ENCODE peak calls at places on chromosomes 1 and 21, in five cellular contexts. H, S, A, I and D are unnamed samples. For H3K4me1 and H3K9me3, the result is how much of the 10 kb centered on the place peaks cover.

GRCh38 chr1:39089811-39090519 is 63.8 kb downstream of the NDUFS5 start:
- DNase-seq in H (no peak), S (peak), A (no peak), I (no peak), D (no peak)

GRCh38 chr1:183287191-183287675 is 101.2 kb downstream of the LAMC2 start:
- DNase-seq in H (no peak), S (peak), A (no peak), I (no peak), D (no peak)

GRCh38 chr1:207317561-207317960 is 3.9 kb upstream of the CD55 start:
- DNase-seq in H (no peak), S (no peak), A (no peak), I (no peak), D (no peak)

GRCh38 chr1:112712701-112713128 is 2.4 kb downstream of the PPM1J start:
- DNase-seq in H (no peak), S (no peak), A (no peak), I (no peak), D (no peak)

GRCh38 chr1:209241481-209241880 is 342.0 kb upstream of the CAMK1G start:
- DNase-seq in H (no peak), S (peak), A (no peak), I (no peak), D (no peak)

GRCh38 chr1:37556712-37557196 is at the start of gene DNALI1:
- DNase-seq in H (peak), S (peak), A (no peak), I (peak), D (peak)

GRCh38 chr21:29737188-29737587 is 202.6 kb downstream of the GRIK1 start:
- DNase-seq in H (no peak), S (no peak), A (no peak), I (no peak), D (no peak)

GRCh38 chr1:153434746-153435455 is 18.6 kb downstream of the S100A7A start:
- DNase-seq in H (no peak), S (no peak), A (no peak), I (no peak), D (no peak)

GRCh38 chr21:38824124-38824822 is 18.5 kb downstream of the ETS2 start:
- DNase-seq in H (no peak), S (peak), A (no peak), I (no peak), D (no peak)

GRCh38 chr1:111570781-111571181 is 48.8 kb upstream of the RAP1A start:
- DNase-seq in H (no peak), S (peak), A (peak), I (no peak), D (no peak)

GRCh38 chr1:63662846-63663245 is 69.6 kb downstream of the PGM1 start:
- DNase-seq in H (no peak), S (peak), A (no peak), I (no peak), D (no peak)

GRCh38 chr1:16351449-16351993 is 759 bp downstream of the FBXO42 start:
- DNase-seq in H (no peak), S (peak), A (no peak), I (no peak), D (no peak)

GRCh38 chr1:238254935-238255334 is 364.2 kb upstream of the ZP4 start:
- DNase-seq in H (no peak), S (no peak), A (no peak), I (no peak), D (no peak)

GRCh38 chr21:14076143-14076806 is 134.5 kb downstream of the LIPI start:
- DNase-seq in H (no peak), S (peak), A (no peak), I (no peak), D (no peak)

GRCh38 chr1:82542766-82543165 is 742.0 kb downstream of the ADGRL2 start:
- DNase-seq in H (no peak), S (peak), A (no peak), I (no peak), D (no peak)

GRCh38 chr1:230878584-230878975 is 10.3 kb upstream of the C1orf198 start:
- DNase-seq in H (no peak), S (peak), A (no peak), I (no peak), D (no peak)

GRCh38 chr1:54998677-54999076 is at the start of gene BSND:
- DNase-seq in H (no peak), S (no peak), A (no peak), I (no peak), D (no peak)

GRCh38 chr21:38788275-38788911 is 17.3 kb upstream of the ETS2 start:
- DNase-seq in H (no peak), S (peak), A (no peak), I (no peak), D (no peak)

GRCh38 chr1:43531906-43532584 is 1.4 kb downstream of the PTPRF start:
- DNase-seq in H (no peak), S (peak), A (no peak), I (no peak), D (peak)
- H3K4me3 ChIP-seq in H (peak), S (peak), A (peak), I (peak), D (peak)

DNA sequence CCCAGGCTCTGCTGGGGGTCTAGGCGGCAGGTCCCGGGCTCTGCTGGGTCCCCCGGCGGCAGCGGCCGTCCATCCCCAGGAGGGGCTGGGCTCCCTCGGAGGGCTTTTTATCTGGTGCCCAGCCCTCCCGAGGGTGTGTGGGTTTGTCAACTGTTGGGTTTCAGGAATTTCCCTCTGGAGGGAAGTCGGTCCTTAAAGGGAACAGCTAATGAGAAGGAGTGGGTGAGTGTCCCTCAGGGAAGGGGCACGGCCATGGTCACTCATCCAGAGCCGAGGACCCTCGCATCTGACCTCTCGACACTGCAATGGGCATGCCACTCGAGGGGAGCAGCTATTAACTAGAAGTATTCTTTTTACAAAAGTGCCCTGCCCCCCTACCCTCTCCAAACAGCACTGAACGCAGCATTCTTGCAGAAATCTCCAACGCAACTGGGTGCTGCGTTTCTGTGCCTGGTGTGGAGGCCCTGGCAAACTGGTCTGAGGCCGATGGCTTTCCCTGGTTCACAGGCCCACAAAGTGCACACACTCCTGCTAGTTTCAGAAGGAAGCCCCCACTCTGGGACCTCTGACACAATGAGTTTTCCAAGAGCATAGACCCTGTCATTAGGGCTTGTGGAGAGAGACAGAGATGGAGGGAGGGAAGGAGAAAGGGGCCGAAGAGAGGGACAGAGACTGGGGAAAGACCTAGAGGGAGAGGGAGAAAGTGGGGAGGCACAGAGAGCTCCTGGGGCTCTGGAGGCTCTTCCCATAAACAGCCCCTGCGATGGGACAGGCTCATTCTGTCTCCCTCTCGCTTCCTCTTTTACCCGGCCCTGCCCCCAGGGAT is 1.0 kb upstream of the TSPEAR start:
- DNase-seq in H (no peak), S (no peak), A (no peak), I (no peak), D (peak)
- H3K4me1 ChIP-seq in H (under half), S (under half), A (under half), I (under half), D (under half)

DNA sequence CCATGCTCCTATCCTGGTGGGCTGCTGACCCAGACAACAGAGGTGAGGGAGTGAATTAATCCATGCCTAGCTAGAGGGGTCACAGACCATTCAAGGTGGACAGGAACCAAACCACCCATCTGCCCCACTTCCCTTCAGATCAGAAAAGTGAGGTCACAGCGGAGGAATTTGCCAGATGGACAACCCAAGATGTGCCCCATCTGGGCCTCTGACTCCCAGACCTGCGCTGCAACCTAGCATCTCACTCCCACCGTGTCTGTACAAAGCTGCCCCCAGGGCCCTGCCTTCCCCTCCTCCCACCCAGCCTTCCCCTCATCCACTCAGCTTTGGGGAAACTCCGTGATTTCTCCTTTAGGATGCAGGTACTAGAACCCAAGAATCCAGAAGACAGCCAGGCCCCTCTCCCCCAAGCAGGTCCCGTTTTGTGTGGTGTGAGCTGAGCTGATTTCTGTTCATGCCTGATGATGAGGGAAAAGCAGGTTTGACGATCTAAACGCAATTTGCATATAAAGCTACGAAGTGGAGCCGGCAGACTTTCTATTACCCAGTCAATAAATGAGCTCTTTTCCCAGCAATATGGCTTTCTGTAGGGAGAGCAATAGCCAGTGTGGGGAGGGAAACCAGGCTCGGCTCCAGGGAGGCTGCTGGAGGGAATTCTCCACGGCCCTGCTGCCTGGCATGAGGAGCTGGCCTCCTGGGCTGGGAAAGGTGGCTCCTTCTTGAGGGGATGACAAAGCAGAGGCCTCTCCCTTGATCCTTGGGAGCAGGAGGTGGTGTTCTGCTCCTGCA is 140.9 kb upstream of the AJAP1 start:
- DNase-seq in H (no peak), S (no peak), A (no peak), I (no peak), D (no peak)
- H3K9me3 ChIP-seq in H (under half), S (under half), A (under half), I (under half), D (under half)

DNA sequence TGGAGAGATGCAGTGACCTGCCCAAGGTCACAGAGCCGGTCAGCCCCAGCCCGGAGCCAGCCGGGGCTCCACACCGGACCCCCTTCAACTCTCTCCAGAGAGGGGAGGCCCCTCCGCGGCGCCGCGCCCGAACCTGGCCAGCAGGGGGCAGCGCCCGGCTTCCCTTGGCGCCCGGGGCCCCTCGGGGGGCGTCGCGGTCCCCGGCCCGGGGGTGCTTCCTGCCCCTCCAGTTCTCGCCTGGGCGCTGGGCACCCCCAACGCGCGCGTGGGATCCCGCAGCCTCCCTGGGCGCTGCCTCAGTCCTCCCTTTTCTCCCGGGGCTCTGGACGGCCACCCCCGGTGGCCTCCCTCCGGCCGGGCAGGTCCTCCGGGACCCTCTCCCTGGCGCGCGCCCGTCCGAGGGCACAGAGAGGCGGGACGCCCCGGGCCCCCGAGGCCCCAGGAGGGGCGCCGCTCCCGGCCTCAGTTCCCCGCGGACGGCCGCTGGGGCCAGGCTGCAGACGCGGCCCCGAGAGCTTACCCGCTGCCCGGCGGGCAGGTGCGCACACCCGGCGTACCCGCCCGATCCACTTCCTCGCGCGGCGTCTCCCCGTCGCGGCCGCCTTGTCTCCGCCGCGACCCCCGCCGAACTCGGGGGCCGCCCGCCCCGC is 406 bp downstream of the HTR1D start:
- DNase-seq in H (no peak), S (peak), A (no peak), I (no peak), D (no peak)
- H3K4me3 ChIP-seq in H (peak), S (peak), A (peak), I (peak), D (peak)